ENCODE peak calls at places on chromosomes 16 and 17, in seven cellular contexts. Z, Q, M, F, B, H and W are unnamed samples. For H3K36me3, the result is how much of the 10 kb centered on the place peaks cover.

GRCh38 chr17:49468827-49469385 is 26.2 kb upstream of the NGFR start:
- DNase-seq in Z (no peak), Q (no peak), M (no peak), F (no peak), B (no peak), H (no peak), W (no peak)

GRCh38 chr16:57689772-57690558 is 4.6 kb upstream of the DRC7 start:
- DNase-seq in Z (no peak), Q (no peak), M (no peak), F (peak), B (peak), H (no peak), W (peak)

GRCh38 chr17:80175411-80175810 is 5.6 kb downstream of the CARD14 start:
- DNase-seq in Z (no peak), Q (peak), M (no peak), F (peak), B (no peak), H (peak), W (no peak)

GRCh38 chr16:49592507-49593422 is 219.2 kb downstream of the C16orf78 start:
- DNase-seq in Z (peak), Q (no peak), M (no peak), F (peak), B (peak), H (peak), W (no peak)

GRCh38 chr17:70646673-70647072 is 477.3 kb downstream of the KCNJ2 start:
- DNase-seq in Z (no peak), Q (no peak), M (no peak), F (no peak), B (no peak), H (no peak), W (no peak)

GRCh38 chr16:57697896-57698537 is 3.4 kb downstream of the DRC7 start:
- DNase-seq in Z (no peak), Q (no peak), M (no peak), F (no peak), B (peak), H (no peak), W (no peak)

GRCh38 chr17:68455756-68456528 is 1.4 kb downstream of the WIPI1 start:
- DNase-seq in Z (no peak), Q (peak), M (no peak), F (no peak), B (no peak), H (peak), W (no peak)

GRCh38 chr17:4033751-4034251 is 69.6 kb upstream of the ATP2A3 start:
- DNase-seq in Z (no peak), Q (no peak), M (peak), F (no peak), B (no peak), H (no peak), W (no peak)

GRCh38 chr16:72711823-72712222 is 336.1 kb downstream of the ZFHX3 start:
- DNase-seq in Z (no peak), Q (no peak), M (no peak), F (no peak), B (no peak), H (no peak), W (no peak)

GRCh38 chr17:6674586-6674985 is 23.0 kb downstream of the C17orf100 start:
- DNase-seq in Z (no peak), Q (no peak), M (no peak), F (no peak), B (no peak), H (no peak), W (no peak)

GRCh38 chr17:6677158-6677831 is 25.7 kb downstream of the C17orf100 start:
- DNase-seq in Z (no peak), Q (no peak), M (no peak), F (no peak), B (no peak), H (peak), W (no peak)

GRCh38 chr17:6675426-6675825 is 23.9 kb downstream of the C17orf100 start:
- DNase-seq in Z (no peak), Q (no peak), M (no peak), F (no peak), B (no peak), H (no peak), W (no peak)

GRCh38 chr17:6677946-6678345 is 26.4 kb downstream of the C17orf100 start:
- DNase-seq in Z (no peak), Q (no peak), M (no peak), F (no peak), B (no peak), H (no peak), W (no peak)

GRCh38 chr17:6676802-6677157 is 25.2 kb downstream of the C17orf100 start:
- DNase-seq in Z (no peak), Q (no peak), M (no peak), F (no peak), B (no peak), H (no peak), W (no peak)
- TF ChIP-seq CTCF in Z (no peak), Q (no peak), M (no peak), F (no peak), B (no peak), H (no peak), W (no peak)

DNA sequence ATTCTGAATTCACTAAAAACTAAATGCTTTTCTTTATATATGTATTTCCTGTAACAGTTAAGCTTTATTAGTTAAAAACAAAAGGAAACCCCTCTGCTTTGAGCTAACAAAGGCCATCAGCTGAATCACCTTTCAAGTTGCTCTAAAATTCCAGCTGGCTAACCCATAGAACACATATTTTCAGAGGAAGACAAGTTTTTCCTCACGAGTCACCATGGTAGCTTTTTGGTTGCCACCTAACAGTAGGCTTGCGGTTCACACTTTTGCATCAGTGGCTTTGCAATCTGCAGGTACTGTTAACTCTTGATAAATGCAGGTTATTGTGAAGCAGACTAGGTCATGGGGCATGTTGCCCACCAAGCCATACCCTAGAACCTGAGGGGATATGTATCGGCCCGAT is 57.6 kb upstream of the IRX5 start:
- DNase-seq in Z (no peak), Q (no peak), M (no peak), F (no peak), B (no peak), H (no peak), W (no peak)
- H3K4me3 ChIP-seq in Z (no peak), Q (no peak), M (no peak), F (no peak), B (no peak), H (no peak), W (no peak)

GRCh38 chr17:75665981-75666380 is 973 bp downstream of the RECQL5 start:
- DNase-seq in Z (no peak), Q (no peak), M (no peak), F (no peak), B (no peak), H (no peak), W (no peak)

GRCh38 chr17:75662511-75662910 is 4.4 kb downstream of the RECQL5 start:
- DNase-seq in Z (no peak), Q (no peak), M (no peak), F (no peak), B (no peak), H (no peak), W (no peak)

GRCh38 chr17:75664099-75664549 is 2.8 kb downstream of the RECQL5 start:
- DNase-seq in Z (no peak), Q (no peak), M (no peak), F (no peak), B (no peak), H (no peak), W (no peak)

GRCh38 chr17:75658237-75658636 is 8.7 kb downstream of the RECQL5 start:
- DNase-seq in Z (no peak), Q (no peak), M (no peak), F (no peak), B (no peak), H (no peak), W (no peak)

DNA sequence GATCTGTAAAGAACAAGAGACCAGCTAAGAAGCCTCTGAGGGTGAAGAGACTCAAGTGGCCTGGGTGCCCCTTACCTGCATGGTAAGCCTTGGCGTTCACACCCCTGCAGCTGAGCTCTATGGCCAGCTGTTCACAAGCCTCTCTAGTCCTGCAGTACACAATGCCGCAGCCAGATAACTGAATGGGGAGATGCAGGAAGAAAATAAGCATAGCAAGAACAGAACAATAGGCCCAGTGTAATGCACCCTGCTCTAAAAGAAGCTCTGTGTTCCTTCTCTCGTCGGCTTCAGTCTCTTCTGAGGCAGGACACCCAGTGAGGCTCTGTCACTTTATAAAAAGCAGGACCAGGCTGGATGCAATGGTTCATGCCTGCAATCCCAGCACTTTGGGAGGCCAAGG is 5.4 kb downstream of the RECQL5 start:
- DNase-seq in Z (no peak), Q (no peak), M (no peak), F (no peak), B (no peak), H (no peak), W (no peak)
- H3K36me3 ChIP-seq in Z (under half), Q (under half), M (under half), F (under half), B (under half), H (under half), W (under half)

GRCh38 chr17:29867643-29868181 is 62.3 kb downstream of the SSH2 start:
- DNase-seq in Z (no peak), Q (no peak), M (no peak), F (peak), B (no peak), H (no peak), W (no peak)
- TF ChIP-seq CTCF in Z (peak), Q (peak), M (no peak), F (peak), B (no peak), H (peak), W (peak)

DNA sequence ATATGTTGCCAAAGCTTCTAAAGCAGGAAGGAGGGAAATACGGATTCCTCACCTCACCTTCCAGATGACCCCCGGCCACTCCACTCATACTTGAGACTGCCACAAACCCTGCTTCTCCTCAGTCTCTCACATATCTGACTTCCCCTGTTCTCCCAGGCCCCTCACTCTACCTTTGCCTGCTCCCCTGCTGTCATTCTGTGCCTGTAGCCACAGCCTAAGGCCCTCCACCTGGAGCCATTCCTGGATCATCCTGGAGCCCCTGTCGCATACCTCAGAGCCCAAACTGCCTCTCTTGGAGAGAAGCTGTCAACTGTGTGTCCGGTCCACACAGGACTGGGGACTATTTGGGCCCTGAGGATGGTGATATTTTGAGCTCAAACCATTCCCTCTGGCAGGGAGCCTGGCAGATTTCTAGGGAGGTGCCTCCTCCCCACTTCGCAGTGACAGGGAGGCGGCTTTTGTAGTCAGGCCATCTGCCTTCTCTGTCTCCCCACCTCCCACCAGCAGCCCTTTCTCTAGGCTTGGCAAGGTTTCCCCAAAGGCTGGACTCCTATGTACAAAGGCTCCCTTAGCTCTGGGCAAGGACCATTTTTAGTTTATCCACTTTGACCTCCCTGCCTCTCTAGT is 2.3 kb upstream of the MED24 start:
- DNase-seq in Z (no peak), Q (no peak), M (no peak), F (no peak), B (no peak), H (no peak), W (no peak)
- H3K4me3 ChIP-seq in Z (no peak), Q (no peak), M (no peak), F (no peak), B (no peak), H (no peak), W (no peak)

GRCh38 chr17:1005361-1005946 is 8.5 kb downstream of the TIMM22 start:
- DNase-seq in Z (no peak), Q (peak), M (peak), F (no peak), B (peak), H (peak), W (no peak)

GRCh38 chr17:1002771-1003555 is 6.0 kb downstream of the TIMM22 start:
- DNase-seq in Z (no peak), Q (no peak), M (no peak), F (no peak), B (peak), H (peak), W (no peak)

GRCh38 chr17:1003633-1003971 is 6.7 kb downstream of the TIMM22 start:
- DNase-seq in Z (no peak), Q (no peak), M (no peak), F (no peak), B (no peak), H (no peak), W (no peak)

GRCh38 chr17:1004769-1005295 is 7.9 kb downstream of the TIMM22 start:
- DNase-seq in Z (no peak), Q (no peak), M (peak), F (no peak), B (peak), H (no peak), W (no peak)

DNA sequence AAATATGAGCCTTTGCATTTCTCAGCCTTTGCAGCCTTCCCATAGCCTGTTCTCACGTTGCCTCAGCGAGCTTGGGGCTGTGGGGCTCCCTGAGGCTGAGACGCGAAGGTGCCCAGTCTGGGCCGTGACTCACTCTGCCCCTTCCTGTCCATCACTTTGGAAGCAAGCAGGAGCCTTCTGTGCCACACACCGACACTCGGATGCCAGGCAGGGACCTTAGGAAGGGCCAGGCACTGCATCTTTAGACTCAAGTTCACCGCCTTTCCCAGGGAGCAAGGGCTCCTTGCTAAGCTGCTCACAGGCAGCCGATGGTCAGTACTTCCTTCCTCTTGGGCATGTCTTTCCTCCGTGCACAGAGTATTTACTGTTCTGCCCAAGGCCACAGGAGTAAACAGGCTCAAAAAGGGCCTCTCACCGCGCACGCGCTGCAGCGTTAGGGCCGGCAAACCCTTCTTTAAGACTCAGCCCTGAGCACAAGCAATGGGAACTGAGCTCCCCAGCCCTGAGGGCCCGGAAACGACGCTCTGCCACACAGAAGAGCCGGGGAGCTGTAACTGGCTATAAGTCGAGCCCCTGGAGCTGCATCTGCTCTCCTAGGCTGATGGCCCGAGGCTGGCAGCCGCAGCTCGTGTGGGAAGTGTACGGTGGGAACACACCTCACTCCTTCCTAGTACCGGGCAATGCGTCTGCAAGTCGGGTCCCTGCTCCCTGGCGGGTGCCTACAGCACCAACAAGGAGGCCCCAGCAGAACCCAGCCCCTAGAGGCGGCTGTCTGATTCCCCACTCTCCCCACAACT is 7.2 kb downstream of the TIMM22 start:
- DNase-seq in Z (no peak), Q (no peak), M (no peak), F (no peak), B (peak), H (no peak), W (no peak)
- H3K36me3 ChIP-seq in Z (half or more), Q (under half), M (under half), F (under half), B (under half), H (under half), W (under half)

DNA sequence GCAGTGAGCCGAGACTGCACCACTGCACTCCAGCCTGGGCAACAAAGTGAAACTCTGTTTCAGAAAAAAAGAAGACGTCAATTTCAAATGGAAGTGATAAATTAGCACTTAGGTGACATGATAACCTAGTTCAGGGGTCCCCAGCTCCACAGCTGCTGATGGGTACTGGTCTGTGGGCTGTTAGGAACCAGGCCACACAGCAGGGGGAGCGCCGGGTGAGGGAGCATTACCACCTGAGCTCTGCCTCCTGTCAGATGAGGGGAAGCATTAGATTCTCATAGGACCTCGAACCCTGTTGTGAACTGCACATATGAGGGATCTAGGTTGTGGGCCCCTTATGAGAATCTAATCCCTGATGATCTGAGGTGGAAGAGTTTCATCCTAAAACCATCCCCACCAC is 253.0 kb downstream of the FOXL1 start:
- DNase-seq in Z (no peak), Q (no peak), M (no peak), F (no peak), B (no peak), H (no peak), W (no peak)
- TF ChIP-seq CTCF in Z (no peak), Q (no peak), M (no peak), F (no peak), B (no peak), H (no peak), W (no peak)

GRCh38 chr17:36975922-36976515 is 27.3 kb downstream of the AATF start:
- DNase-seq in Z (no peak), Q (no peak), M (no peak), F (no peak), B (no peak), H (no peak), W (no peak)

GRCh38 chr17:36971508-36971907 is 22.8 kb downstream of the AATF start:
- DNase-seq in Z (no peak), Q (no peak), M (no peak), F (no peak), B (no peak), H (no peak), W (no peak)

GRCh38 chr17:36977066-36977465 is 28.3 kb downstream of the AATF start:
- DNase-seq in Z (no peak), Q (no peak), M (no peak), F (no peak), B (no peak), H (no peak), W (no peak)

GRCh38 chr17:36972186-36972686 is 23.5 kb downstream of the AATF start:
- DNase-seq in Z (no peak), Q (no peak), M (no peak), F (no peak), B (no peak), H (peak), W (no peak)

GRCh38 chr17:36972905-36973304 is 24.2 kb downstream of the AATF start:
- DNase-seq in Z (no peak), Q (no peak), M (no peak), F (no peak), B (no peak), H (no peak), W (no peak)
- H3K4me3 ChIP-seq in Z (no peak), Q (no peak), M (no peak), F (no peak), B (no peak), H (no peak), W (no peak)

GRCh38 chr16:27458987-27459688 is 57.2 kb downstream of the IL21R start:
- DNase-seq in Z (no peak), Q (no peak), M (no peak), F (no peak), B (no peak), H (no peak), W (no peak)
- H3K36me3 ChIP-seq in Z (under half), Q (under half), M (under half), F (under half), B (under half), H (under half), W (under half)

DNA sequence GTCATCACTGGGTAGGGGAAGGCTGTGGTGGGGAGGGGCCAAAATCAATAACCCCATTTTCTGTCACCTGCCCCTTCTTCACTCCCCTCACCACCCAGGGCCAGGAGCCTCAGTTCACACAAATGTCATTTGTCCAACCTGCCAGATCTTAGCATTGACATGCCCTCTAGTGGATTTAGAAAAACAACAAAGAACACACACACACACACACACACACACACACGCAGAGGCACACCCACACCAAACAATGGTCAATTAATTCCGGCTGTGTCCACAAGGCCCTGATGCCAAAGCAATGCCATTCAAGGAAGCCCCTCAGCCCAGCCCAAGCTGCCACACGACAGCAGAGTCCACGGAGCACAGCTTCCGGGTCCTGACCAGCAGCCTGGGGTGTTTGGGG is 68.4 kb downstream of the NOG start:
- DNase-seq in Z (no peak), Q (no peak), M (no peak), F (no peak), B (no peak), H (no peak), W (no peak)
- TF ChIP-seq CTCF in Z (no peak), Q (no peak), M (no peak), F (no peak), B (no peak), H (no peak), W (no peak)